ENCODE peak calls at places on chromosomes 13 and 19, in four cellular contexts. W is stimulated activated naive CD4-positive, alpha-beta T cell treated with Interleukin-2 at 50 U/mL for 16 hours; B is CD8-positive, alpha-beta memory T cell; L is amniotic epithelial cell. R is an unnamed sample.

GRCh38 chr13:78121001-78121400 is 202.4 kb upstream of the EDNRB start:
- DNase-seq in B (no peak), L (no peak), W (no peak), R (no peak)

GRCh38 chr19:32876919-32877285 is 7.3 kb upstream of the SLC7A9 start:
- DNase-seq in B (no peak), L (peak), W (no peak), R (no peak)

GRCh38 chr13:95392597-95392996 is 91.3 kb upstream of the ABCC4 start:
- DNase-seq in W (no peak), B (no peak), L (no peak), R (peak)

GRCh38 chr19:42242071-42242511 is 311 bp downstream of the GSK3A start:
- DNase-seq in L (peak), W (peak), B (no peak), R (no peak)

GRCh38 chr19:920051-920857 is 3.1 kb downstream of the KISS1R start:
- DNase-seq in B (peak), L (peak), W (peak), R (no peak)

GRCh38 chr19:35955881-35956634 is 19.9 kb downstream of the LRFN3 start:
- DNase-seq in B (no peak), L (no peak), W (no peak), R (no peak)

GRCh38 chr13:31236211-31236786 is 36.5 kb downstream of the B3GLCT start:
- DNase-seq in B (no peak), W (no peak), L (peak), R (peak)

GRCh38 chr19:45558399-45558878 is 26.2 kb downstream of the OPA3 start:
- DNase-seq in B (peak), W (peak), L (peak), R (peak)

GRCh38 chr13:101267656-101268055 is 148.7 kb downstream of the NALCN start:
- DNase-seq in B (no peak), W (no peak), L (no peak), R (no peak)

GRCh38 chr19:45173816-45174215 is 4.2 kb downstream of the TRAPPC6A start:
- DNase-seq in B (no peak), W (no peak), L (peak), R (no peak)

GRCh38 chr13:103656329-103656728 is 590.1 kb upstream of the SLC10A2 start:
- DNase-seq in L (no peak), B (no peak), W (no peak), R (no peak)

GRCh38 chr13:114264886-114265611 is 16.4 kb upstream of the UPF3A start:
- DNase-seq in W (no peak), L (peak), B (no peak), R (no peak)

GRCh38 chr19:3034845-3035541 is 5.9 kb upstream of the TLE2 start:
- DNase-seq in W (peak), B (peak), L (peak), R (peak)

GRCh38 chr13:77918391-77919261 is at the start of gene EDNRB:
- DNase-seq in L (peak), W (no peak), B (no peak), R (no peak)

GRCh38 chr19:1261863-1262686 is 7.1 kb upstream of the CIRBP start:
- DNase-seq in L (peak), B (peak), W (peak), R (peak)

GRCh38 chr19:4547303-4548237 is 7.7 kb upstream of the LRG1 start:
- DNase-seq in B (no peak), W (no peak), L (no peak), R (peak)

GRCh38 chr13:53854321-53854720 is 825.7 kb downstream of the OLFM4 start:
- DNase-seq in W (no peak), L (no peak), B (no peak), R (no peak)

GRCh38 chr13:43831088-43831487 is 44.3 kb upstream of the ENOX1 start:
- DNase-seq in L (peak), B (no peak), W (no peak), R (no peak)

GRCh38 chr13:63024458-63024857 is 1608.8 kb upstream of the PCDH20 start:
- DNase-seq in W (no peak), B (no peak), L (peak), R (no peak)

GRCh38 chr19:19445911-19446361 is 40.5 kb downstream of the GATAD2A start:
- DNase-seq in L (no peak), W (no peak), B (no peak), R (peak)

GRCh38 chr19:13064092-13064489 is 38.6 kb downstream of the LYL1 start:
- DNase-seq in W (no peak), L (no peak), B (no peak), R (no peak)

GRCh38 chr19:16654621-16655020 is 5.3 kb downstream of the SMIM7 start:
- DNase-seq in L (peak), B (no peak), W (no peak), R (peak)

GRCh38 chr13:40193290-40194203 is 472.9 kb downstream of the FOXO1 start:
- DNase-seq in W (no peak), L (no peak), B (no peak), R (no peak)

GRCh38 chr13:26707122-26708006 is 53.2 kb downstream of the GPR12 start:
- DNase-seq in W (no peak), B (peak), L (peak), R (peak)

GRCh38 chr19:10789876-10790275 is 46.1 kb downstream of the TMED1 start:
- DNase-seq in L (no peak), W (no peak), B (no peak), R (no peak)

GRCh38 chr13:99151516-99151915 is 49.1 kb upstream of the UBAC2 start:
- DNase-seq in W (no peak), B (no peak), L (peak), R (no peak)

GRCh38 chr13:48220592-48221300 is 12.3 kb upstream of the ITM2B start:
- DNase-seq in B (no peak), L (no peak), W (no peak), R (no peak)

GRCh38 chr19:47698631-47699359 is 14.4 kb upstream of the EHD2 start:
- DNase-seq in W (no peak), B (no peak), L (no peak), R (no peak)

GRCh38 chr19:1214862-1215731 is 9.5 kb downstream of the STK11 start:
- DNase-seq in B (no peak), L (no peak), W (no peak), R (no peak)

GRCh38 chr19:36049080-36049698 is 4.9 kb downstream of the THAP8 start:
- DNase-seq in L (peak), W (no peak), B (no peak), R (peak)

R was measured in Karpas-422.